ENCODE peak calls at places on chromosomes 4 and X, in five cellular contexts. I is effector memory CD4-positive, alpha-beta T cell; M is adrenal gland; H is right lobe of liver; R is sigmoid colon. P is an unnamed sample.

GRCh38 chrX:77960567-77960966 is 8.9 kb downstream of the PGAM4 start:
- DNase-seq in I (no peak), M (no peak), H (no peak), R (no peak), P (no peak)

GRCh38 chr4:174580597-174580996 is 58.3 kb upstream of the HPGD start:
- DNase-seq in I (no peak), M (no peak), H (no peak), R (no peak), P (no peak)

GRCh38 chr4:75593393-75593792 is 36.9 kb downstream of the CDKL2 start:
- DNase-seq in I (no peak), M (no peak), H (no peak), R (no peak), P (no peak)

GRCh38 chr4:155009288-155009687 is 199.1 kb upstream of the NPY2R start:
- DNase-seq in I (no peak), M (no peak), H (no peak), R (no peak), P (no peak)

GRCh38 chr4:7947927-7948326 is 8.3 kb upstream of the AFAP1 start:
- DNase-seq in I (no peak), M (no peak), H (no peak), R (no peak), P (no peak)

GRCh38 chrX:48761674-48762471 is at the start of gene GLOD5:
- DNase-seq in I (no peak), M (peak; percentile 3), H (peak; percentile 64), R (no peak), P (no peak)

GRCh38 chrX:117972681-117973080 is 143.9 kb downstream of the KLHL13 start:
- DNase-seq in I (no peak), M (no peak), H (no peak), R (no peak), P (peak; percentile 49)

GRCh38 chr4:150579591-150580234 is 2.2 kb upstream of the MAB21L2 start:
- DNase-seq in I (no peak), M (no peak), H (peak; percentile 58), R (peak; percentile 82), P (no peak)

GRCh38 chr4:52984469-52984868 is 122.4 kb downstream of the RASL11B start:
- DNase-seq in I (no peak), M (no peak), H (no peak), R (no peak), P (peak; percentile 16)

GRCh38 chr4:123449780-123450179 is 53.2 kb downstream of the SPRY1 start:
- DNase-seq in I (no peak), M (no peak), H (no peak), R (no peak), P (no peak)
- H3K4me3 ChIP-seq in I (no peak overlapping the region), M (no peak overlapping the region), H (no peak overlapping the region), R (no peak overlapping the region), P (no peak overlapping the region)

GRCh38 chrX:644304-645023 is 13.9 kb downstream of the SHOX start:
- DNase-seq in I (no peak), M (no peak), H (no peak), R (no peak), P (peak; percentile 31)

GRCh38 chrX:642436-643210 is 12.0 kb downstream of the SHOX start:
- DNase-seq in I (no peak), M (no peak), H (no peak), R (no peak), P (no peak)

GRCh38 chrX:640641-641040 is 10.1 kb downstream of the SHOX start:
- DNase-seq in I (no peak), M (no peak), H (no peak), R (peak; percentile 46), P (peak; percentile 12)

GRCh38 chrX:643911-644303 is 13.3 kb downstream of the SHOX start:
- DNase-seq in I (no peak), M (no peak), H (no peak), R (no peak), P (no peak)

GRCh38 chrX:641671-642435 is 11.3 kb downstream of the SHOX start:
- DNase-seq in I (no peak), M (no peak), H (no peak), R (peak; percentile 35), P (peak; percentile 30)
- H3K27me3 ChIP-seq in I (peaks cover 7% of the 10 kb centered on the region), M (peaks cover 61% of the 10 kb centered on the region), H (no peaks in the 10 kb centered on the region), R (peaks cover 96% of the 10 kb centered on the region), P (no peaks in the 10 kb centered on the region)

DNA sequence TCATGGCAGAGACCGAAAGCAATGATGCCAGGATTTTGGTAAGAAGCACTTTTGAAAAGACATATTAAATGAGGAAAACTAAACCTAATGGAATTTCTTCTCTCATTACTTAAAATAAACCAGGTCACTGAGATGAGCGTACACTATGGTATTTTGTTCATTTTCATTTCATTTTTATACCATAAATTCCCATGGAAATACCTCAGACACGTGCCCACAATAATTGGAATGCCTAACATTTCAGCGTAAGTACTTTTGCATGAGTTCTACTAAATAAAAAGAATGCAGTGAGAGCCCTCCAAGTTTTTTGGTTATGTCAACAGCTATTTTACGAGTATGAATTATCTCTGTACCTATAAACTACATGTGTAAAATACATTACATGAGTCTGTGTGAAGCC is 3.2 kb downstream of the CAMK2D start:
- DNase-seq in I (no peak), M (no peak), H (no peak), R (no peak), P (peak; percentile 59)
- H3K4me1 ChIP-seq in I (peaks cover 3% of the 10 kb centered on the region), M (peaks cover 6% of the 10 kb centered on the region), H (peaks cover 13% of the 10 kb centered on the region), R (peaks cover 37% of the 10 kb centered on the region), P (peaks cover 42% of the 10 kb centered on the region)

GRCh38 chr4:2930135-2930805 is 32.9 kb downstream of the NOP14 start:
- DNase-seq in I (no peak), M (no peak), H (peak; percentile 59), R (no peak), P (no peak)

GRCh38 chr4:2929469-2929868 is 33.7 kb downstream of the NOP14 start:
- DNase-seq in I (no peak), M (no peak), H (peak; percentile 31), R (no peak), P (no peak)

GRCh38 chr4:2932561-2932950 is 30.6 kb downstream of the NOP14 start:
- DNase-seq in I (no peak), M (no peak), H (no peak), R (no peak), P (no peak)

GRCh38 chr4:2931765-2932560 is 31.2 kb downstream of the NOP14 start:
- DNase-seq in I (peak; percentile 47), M (peak; percentile 54), H (peak; percentile 81), R (peak; percentile 80), P (no peak)

DNA sequence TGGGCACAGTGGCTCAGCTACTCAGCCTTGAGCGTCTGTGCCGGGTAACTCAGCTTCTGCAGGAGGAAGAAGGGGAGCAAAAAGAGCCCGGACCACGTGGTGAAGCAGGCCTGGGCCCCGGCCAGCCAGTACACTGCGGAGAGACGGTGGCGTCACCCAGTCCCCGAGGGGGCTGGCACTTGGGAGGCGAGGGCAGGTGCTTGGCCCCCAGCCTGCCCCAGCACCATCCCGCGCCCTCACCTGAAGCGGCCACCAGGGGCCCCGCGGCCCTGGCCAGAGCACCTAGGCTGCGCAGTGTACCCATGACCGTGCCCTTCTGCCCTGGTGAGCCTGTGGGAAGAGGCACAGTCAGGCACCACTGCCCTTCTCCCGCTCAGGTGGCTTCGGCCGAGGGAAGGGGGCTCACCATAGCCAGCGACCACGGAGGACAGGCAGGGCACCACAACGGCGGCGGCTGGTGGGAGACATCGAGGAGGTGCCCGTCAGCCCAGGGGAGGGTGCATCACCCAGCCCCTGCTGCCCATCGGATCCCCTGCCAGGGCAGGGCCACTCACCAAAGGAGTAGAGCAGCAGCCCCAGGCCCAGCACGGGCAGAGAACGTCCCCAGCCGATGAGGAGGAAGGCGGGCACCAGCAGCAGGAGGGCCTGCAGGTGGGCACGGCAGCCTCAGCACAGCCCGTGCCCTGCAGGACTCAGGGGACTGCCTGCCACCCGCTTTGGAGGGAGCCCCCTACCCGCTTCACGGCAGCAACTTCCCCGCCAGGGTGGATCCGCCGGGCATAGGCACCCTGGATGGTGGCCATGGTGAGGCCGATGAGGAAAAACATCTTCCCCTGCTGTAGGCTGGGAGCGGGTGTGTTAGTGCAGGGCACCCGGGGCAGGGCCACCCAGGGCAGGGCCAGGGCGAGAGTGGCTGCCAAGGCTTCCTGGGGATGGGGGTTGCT is 32.1 kb downstream of the NOP14 start:
- DNase-seq in I (no peak), M (no peak), H (peak; percentile 59), R (no peak), P (no peak)
- H3K4me3 ChIP-seq in I (no peak overlapping the region), M (no peak overlapping the region), H (no peak overlapping the region), R (no peak overlapping the region), P (no peak overlapping the region)

DNA sequence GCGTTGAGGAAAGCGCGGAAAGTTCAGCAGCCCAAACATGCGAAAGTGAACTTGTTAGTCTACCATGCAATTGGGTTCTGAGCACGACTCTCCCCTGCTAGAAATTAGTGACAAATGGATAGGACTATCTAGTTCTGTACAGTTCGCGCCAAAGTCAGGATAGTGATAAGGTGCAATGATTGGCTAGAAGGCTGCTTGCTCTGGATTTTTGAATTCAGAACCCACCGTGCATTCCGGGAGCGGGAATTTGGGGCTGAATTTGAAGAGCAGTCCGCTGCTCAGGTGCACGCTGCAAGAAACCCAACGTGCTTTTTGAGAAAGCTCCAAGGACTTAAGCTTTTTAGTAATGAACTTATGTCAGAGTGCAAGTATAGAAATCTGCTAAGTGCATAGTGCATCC is 732 bp upstream of the ESX1 start:
- DNase-seq in I (no peak), M (no peak), H (no peak), R (no peak), P (no peak)
- H3K27me3 ChIP-seq in I (peaks cover 5% of the 10 kb centered on the region), M (peaks cover 70% of the 10 kb centered on the region), H (peaks cover 40% of the 10 kb centered on the region), R (peaks cover 36% of the 10 kb centered on the region), P (peaks cover 22% of the 10 kb centered on the region)

DNA sequence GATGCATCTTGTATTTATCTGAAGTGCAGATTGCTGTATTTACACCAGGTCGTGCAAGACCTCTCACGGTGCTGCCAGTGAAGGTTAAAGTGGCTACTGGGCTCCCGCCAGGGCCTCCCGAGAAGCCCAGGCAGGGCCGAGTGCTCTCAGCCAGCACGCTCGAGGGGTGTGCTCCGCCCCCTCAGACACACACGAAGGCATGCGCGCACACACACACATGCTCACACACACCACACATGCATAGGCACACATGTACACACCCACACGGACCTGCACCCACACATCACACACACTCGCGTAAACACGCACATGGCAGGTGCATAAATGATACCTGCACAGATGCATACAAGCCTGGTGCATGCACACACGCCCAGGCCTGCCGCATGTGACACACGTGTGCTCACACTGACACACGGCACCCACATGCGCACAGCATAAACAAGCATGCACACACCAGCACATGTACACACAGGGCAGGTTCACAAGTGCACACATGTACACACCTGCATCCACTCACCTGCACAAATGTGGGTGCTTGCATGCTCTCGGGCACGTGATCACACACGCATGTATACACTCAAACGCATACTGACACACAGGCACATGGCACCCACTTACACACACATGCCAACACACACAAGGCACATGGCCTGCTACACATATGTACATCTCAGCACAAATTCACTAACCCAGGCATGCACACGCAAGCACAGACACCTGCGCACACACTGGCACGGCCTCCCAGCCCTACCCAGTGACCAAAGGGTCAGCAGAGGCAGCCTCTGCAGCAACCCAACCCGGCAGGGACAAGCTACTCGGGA is 71.6 kb downstream of the FAM53A start:
- DNase-seq in I (no peak), M (no peak), H (peak; percentile 30), R (no peak), P (no peak)
- H3K4me1 ChIP-seq in I (peaks cover 9% of the 10 kb centered on the region), M (no peaks in the 10 kb centered on the region), H (no peaks in the 10 kb centered on the region), R (no peaks in the 10 kb centered on the region), P (no peaks in the 10 kb centered on the region)

DNA sequence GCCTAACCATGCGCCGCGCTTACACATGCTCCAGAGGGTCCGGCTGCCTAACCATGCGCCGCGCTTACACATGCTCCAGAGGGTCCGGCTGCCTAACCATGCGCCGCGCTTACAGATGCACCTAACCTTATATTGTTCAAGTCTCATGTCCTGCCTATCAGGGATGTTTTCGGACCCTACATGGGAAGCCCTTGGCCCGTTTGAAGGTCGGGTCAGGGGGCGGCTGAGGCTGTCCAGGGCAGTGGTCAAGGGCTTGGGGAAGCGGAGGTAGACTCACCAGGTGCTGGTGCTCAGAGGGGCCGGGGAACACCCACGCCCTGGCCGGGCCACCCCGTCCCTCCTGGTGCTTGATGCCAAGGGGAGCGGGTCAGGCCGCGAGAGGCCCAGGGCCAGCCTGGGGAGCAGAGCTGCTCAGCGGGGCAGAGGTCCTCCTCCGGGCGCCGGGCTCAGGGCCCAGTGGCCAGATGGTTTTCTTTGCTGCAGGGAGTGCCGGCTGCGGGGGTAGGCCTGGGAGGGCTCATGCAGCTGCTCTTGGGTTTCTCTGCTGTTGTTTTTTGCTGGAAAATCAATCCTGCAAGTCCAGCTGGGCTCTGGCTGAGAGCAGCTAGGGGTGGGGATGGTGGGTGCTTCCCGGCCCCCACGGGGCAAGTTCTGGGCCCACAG is 35.4 kb upstream of the SPON2 start:
- DNase-seq in I (no peak), M (no peak), H (peak; percentile 68), R (peak; percentile 90), P (no peak)
- H3K4me3 ChIP-seq in I (no peak overlapping the region), M (no peak overlapping the region), H (no peak overlapping the region), R (no peak overlapping the region), P (no peak overlapping the region)

P was measured in SJSA1.